ENCODE peak calls at places on chromosomes 4 and X, in six cellular contexts. One of them, this sample, is unnamed.

GRCh38 chr4:116023049-116023448 is 909.6 kb upstream of the NDST4 start:
- DNase-seq in kidney tubule cell: no peak
- DNase-seq in mucosa of gallbladder: no peak
- DNase-seq in fibroblast of mammary gland: no peak
- DNase-seq in non-pigmented ciliary epithelial cell: no peak
- DNase-seq in stomach: no peak
- DNase-seq in this sample: no peak

GRCh38 chr4:25862411-25863346 is at the start of gene SEL1L3:
- DNase-seq in kidney tubule cell: peak; percentile 71
- DNase-seq in mucosa of gallbladder: peak; percentile 45
- DNase-seq in fibroblast of mammary gland: no peak
- DNase-seq in non-pigmented ciliary epithelial cell: no peak
- DNase-seq in stomach: peak; percentile 79
- DNase-seq in this sample: no peak

GRCh38 chr4:6204098-6204497 is 3.7 kb upstream of the JAKMIP1 start:
- DNase-seq in kidney tubule cell: no peak
- DNase-seq in mucosa of gallbladder: no peak
- DNase-seq in fibroblast of mammary gland: no peak
- DNase-seq in non-pigmented ciliary epithelial cell: no peak
- DNase-seq in stomach: peak; percentile 17
- DNase-seq in this sample: no peak

GRCh38 chr4:2875556-2875955 is 31.9 kb downstream of the ADD1 start:
- DNase-seq in kidney tubule cell: no peak
- DNase-seq in mucosa of gallbladder: no peak
- DNase-seq in fibroblast of mammary gland: no peak
- DNase-seq in non-pigmented ciliary epithelial cell: no peak
- DNase-seq in stomach: no peak
- DNase-seq in this sample: no peak

GRCh38 chr4:111630705-111631104 is 514.5 kb upstream of the FAM241A start:
- DNase-seq in kidney tubule cell: peak; percentile 25
- DNase-seq in mucosa of gallbladder: no peak
- DNase-seq in fibroblast of mammary gland: peak; percentile 54
- DNase-seq in non-pigmented ciliary epithelial cell: no peak
- DNase-seq in stomach: no peak
- DNase-seq in this sample: no peak

GRCh38 chr4:48271626-48272025 is 2.0 kb upstream of the TEC start:
- DNase-seq in kidney tubule cell: no peak
- DNase-seq in mucosa of gallbladder: no peak
- DNase-seq in fibroblast of mammary gland: no peak
- DNase-seq in non-pigmented ciliary epithelial cell: no peak
- DNase-seq in stomach: no peak
- DNase-seq in this sample: no peak

GRCh38 chrX:46374371-46374770 is 170.8 kb downstream of the ZNF674 start:
- DNase-seq in kidney tubule cell: no peak
- DNase-seq in mucosa of gallbladder: no peak
- DNase-seq in fibroblast of mammary gland: no peak
- DNase-seq in non-pigmented ciliary epithelial cell: no peak
- DNase-seq in stomach: no peak
- DNase-seq in this sample: no peak

GRCh38 chrX:154918060-154918483 is 31.9 kb downstream of the F8A1 start:
- DNase-seq in kidney tubule cell: peak; percentile 71
- DNase-seq in mucosa of gallbladder: peak; percentile 56
- DNase-seq in fibroblast of mammary gland: peak; percentile 90
- DNase-seq in non-pigmented ciliary epithelial cell: peak; percentile 56
- DNase-seq in stomach: peak; percentile 32
- DNase-seq in this sample: peak; percentile 7

GRCh38 chrX:149871940-149872339 is 9.0 kb upstream of the MAGEA8 start:
- DNase-seq in kidney tubule cell: peak; percentile 42
- DNase-seq in mucosa of gallbladder: no peak
- DNase-seq in fibroblast of mammary gland: peak; percentile 0
- DNase-seq in non-pigmented ciliary epithelial cell: no peak
- DNase-seq in stomach: peak; percentile 56
- DNase-seq in this sample: no peak

GRCh38 chrX:64850371-64851082 is 125.7 kb downstream of the ZC4H2 start:
- DNase-seq in kidney tubule cell: no peak
- DNase-seq in mucosa of gallbladder: no peak
- DNase-seq in fibroblast of mammary gland: no peak
- DNase-seq in non-pigmented ciliary epithelial cell: no peak
- DNase-seq in stomach: no peak
- DNase-seq in this sample: no peak

GRCh38 chr4:170109586-170110289 is 20.0 kb upstream of the AADAT start:
- DNase-seq in kidney tubule cell: peak; percentile 37
- DNase-seq in mucosa of gallbladder: no peak
- DNase-seq in fibroblast of mammary gland: peak; percentile 90
- DNase-seq in non-pigmented ciliary epithelial cell: no peak
- DNase-seq in stomach: no peak
- DNase-seq in this sample: no peak

GRCh38 chrX:9882669-9883446 is 84.3 kb upstream of the CLDN34 start:
- DNase-seq in kidney tubule cell: no peak
- DNase-seq in mucosa of gallbladder: no peak
- DNase-seq in fibroblast of mammary gland: no peak
- DNase-seq in non-pigmented ciliary epithelial cell: no peak
- DNase-seq in stomach: no peak
- DNase-seq in this sample: no peak

GRCh38 chr4:24630937-24631336 is 46.6 kb upstream of the DHX15 start:
- DNase-seq in kidney tubule cell: no peak
- DNase-seq in mucosa of gallbladder: no peak
- DNase-seq in fibroblast of mammary gland: peak; percentile 59
- DNase-seq in non-pigmented ciliary epithelial cell: no peak
- DNase-seq in stomach: no peak
- DNase-seq in this sample: no peak

GRCh38 chr4:156958276-156959074 is 13.1 kb downstream of the PDGFC start:
- DNase-seq in kidney tubule cell: no peak
- DNase-seq in mucosa of gallbladder: no peak
- DNase-seq in fibroblast of mammary gland: no peak
- DNase-seq in non-pigmented ciliary epithelial cell: no peak
- DNase-seq in stomach: no peak
- DNase-seq in this sample: no peak

GRCh38 chrX:152245231-152245630 is 106.9 kb upstream of the MAGEA10 start:
- DNase-seq in kidney tubule cell: no peak
- DNase-seq in mucosa of gallbladder: no peak
- DNase-seq in fibroblast of mammary gland: peak; percentile 1
- DNase-seq in non-pigmented ciliary epithelial cell: peak; percentile 8
- DNase-seq in stomach: no peak
- DNase-seq in this sample: no peak

GRCh38 chr4:16676247-16676646 is 222.2 kb downstream of the LDB2 start:
- DNase-seq in kidney tubule cell: no peak
- DNase-seq in mucosa of gallbladder: no peak
- DNase-seq in fibroblast of mammary gland: no peak
- DNase-seq in non-pigmented ciliary epithelial cell: no peak
- DNase-seq in stomach: no peak
- DNase-seq in this sample: no peak

GRCh38 chrX:97984641-97985040 is 1100.9 kb downstream of the RPA4 start:
- DNase-seq in kidney tubule cell: peak; percentile 16
- DNase-seq in mucosa of gallbladder: no peak
- DNase-seq in fibroblast of mammary gland: peak; percentile 1
- DNase-seq in non-pigmented ciliary epithelial cell: no peak
- DNase-seq in stomach: no peak
- DNase-seq in this sample: no peak

GRCh38 chr4:137952116-137952515 is 290.0 kb downstream of the SLC7A11 start:
- DNase-seq in kidney tubule cell: no peak
- DNase-seq in mucosa of gallbladder: no peak
- DNase-seq in fibroblast of mammary gland: peak; percentile 31
- DNase-seq in non-pigmented ciliary epithelial cell: no peak
- DNase-seq in stomach: no peak
- DNase-seq in this sample: no peak